ENCODE peak calls at places on chromosomes 11 and 22, in seven cellular contexts. S is CD8-positive, alpha-beta T cell; L is effector memory CD4-positive, alpha-beta T cell; X is uterus; K is CD4-positive, CD25-positive, alpha-beta regulatory T cell; M is fibroblast of lung; O is lower lobe of right lung. V is an unnamed sample. For H3K27me3, the result is how much of the 10 kb centered on the place peaks cover.

GRCh38 chr11:77967753-77968152 is 26.7 kb downstream of the INTS4 start:
- DNase-seq in S (no peak), L (no peak), X (no peak), K (no peak), M (no peak), O (no peak), V (no peak)

GRCh38 chr11:103927535-103927934 is 108.9 kb upstream of the DDI1 start:
- DNase-seq in S (no peak), L (no peak), X (no peak), K (no peak), M (no peak), O (no peak), V (no peak)

GRCh38 chr22:46657996-46658947 is 38.1 kb downstream of the GRAMD4 start:
- DNase-seq in S (no peak), L (no peak), X (no peak), K (no peak), M (no peak), O (no peak), V (no peak)

GRCh38 chr11:69674267-69674885 is 777 bp downstream of the LTO1 start:
- DNase-seq in S (no peak), L (no peak), X (no peak), K (peak), M (peak), O (no peak), V (no peak)

GRCh38 chr11:62905286-62905685 is 15.9 kb downstream of the CHRM1 start:
- DNase-seq in S (no peak), L (no peak), X (no peak), K (no peak), M (no peak), O (no peak), V (no peak)

GRCh38 chr11:123251656-123252344 is 56.8 kb upstream of the CLMP start:
- DNase-seq in S (no peak), L (no peak), X (peak), K (no peak), M (no peak), O (no peak), V (no peak)

GRCh38 chr11:131770801-131771200 is 400.4 kb downstream of the NTM start:
- DNase-seq in S (no peak), L (no peak), X (no peak), K (no peak), M (peak), O (no peak), V (no peak)

GRCh38 chr22:41596776-41597634 is 7.4 kb upstream of the PMM1 start:
- DNase-seq in S (peak), L (no peak), X (peak), K (peak), M (peak), O (peak), V (no peak)

GRCh38 chr11:27563201-27563600 is 56.6 kb upstream of the LIN7C start:
- DNase-seq in S (no peak), L (no peak), X (no peak), K (no peak), M (peak), O (no peak), V (no peak)

GRCh38 chr22:48049116-48049515 is 1286.7 kb downstream of the TBC1D22A start:
- DNase-seq in S (no peak), L (no peak), X (no peak), K (no peak), M (no peak), O (no peak), V (no peak)

GRCh38 chr11:12239396-12240298 is 129.3 kb downstream of the MICAL2 start:
- DNase-seq in S (no peak), L (no peak), X (no peak), K (no peak), M (peak), O (peak), V (no peak)

GRCh38 chr11:12242071-12242672 is 131.8 kb downstream of the MICAL2 start:
- DNase-seq in S (peak), L (no peak), X (no peak), K (peak), M (no peak), O (no peak), V (no peak)

GRCh38 chr22:42084874-42085273 is 5.4 kb downstream of the SMDT1 start:
- DNase-seq in S (no peak), L (no peak), X (no peak), K (no peak), M (no peak), O (no peak), V (no peak)

GRCh38 chr22:48706934-48707748 is 1120.5 kb downstream of the BRD1 start:
- DNase-seq in S (no peak), L (no peak), X (no peak), K (no peak), M (no peak), O (no peak), V (no peak)

GRCh38 chr22:35893698-35894097 is 134.9 kb downstream of the RBFOX2 start:
- DNase-seq in S (no peak), L (no peak), X (peak), K (no peak), M (no peak), O (no peak), V (no peak)

GRCh38 chr11:69531717-69532088 is 50.2 kb downstream of the LINC01488 start:
- DNase-seq in S (no peak), L (no peak), X (no peak), K (no peak), M (no peak), O (no peak), V (no peak)

GRCh38 chr11:14029971-14030531 is 67.5 kb downstream of the SPON1 start:
- DNase-seq in S (no peak), L (no peak), X (peak), K (no peak), M (peak), O (peak), V (peak)

GRCh38 chr22:42769238-42769573 is 48.5 kb upstream of the A4GALT start:
- DNase-seq in S (no peak), L (no peak), X (no peak), K (no peak), M (no peak), O (no peak), V (no peak)

GRCh38 chr11:79062814-79063762 is 377.7 kb downstream of the TENM4 start:
- DNase-seq in S (no peak), L (no peak), X (no peak), K (no peak), M (no peak), O (no peak), V (no peak)

GRCh38 chr11:76654980-76655379 is 15.6 kb downstream of the LRRC32 start:
- DNase-seq in S (no peak), L (no peak), X (no peak), K (no peak), M (no peak), O (no peak), V (no peak)

GRCh38 chr11:1163911-1164735 is 6.4 kb downstream of the MUC5AC start:
- DNase-seq in S (no peak), L (no peak), X (no peak), K (no peak), M (no peak), O (no peak), V (no peak)

GRCh38 chr11:65522640-65523322 is 2.1 kb upstream of the SCYL1 start:
- DNase-seq in S (no peak), L (no peak), X (no peak), K (peak), M (no peak), O (peak), V (no peak)

GRCh38 chr11:22634897-22635629 is 9.4 kb upstream of the FANCF start:
- DNase-seq in S (no peak), L (no peak), X (no peak), K (no peak), M (peak), O (no peak), V (no peak)

GRCh38 chr11:76194872-76195668 is 11.2 kb downstream of the WNT11 start:
- DNase-seq in S (no peak), L (no peak), X (no peak), K (no peak), M (no peak), O (no peak), V (no peak)

GRCh38 chr11:14582835-14583234 is 60.8 kb upstream of the PDE3B start:
- DNase-seq in S (no peak), L (no peak), X (no peak), K (no peak), M (no peak), O (no peak), V (no peak)

GRCh38 chr11:67412495-67413179 is 2.8 kb upstream of the CARNS1 start:
- DNase-seq in S (no peak), L (no peak), X (no peak), K (no peak), M (no peak), O (no peak), V (no peak)

GRCh38 chr22:30742291-30743256 is 47.9 kb downstream of the OSBP2 start:
- DNase-seq in S (no peak), L (no peak), X (no peak), K (peak), M (peak), O (no peak), V (no peak)

GRCh38 chr11:69041516-69041915 is 7.2 kb upstream of the TPCN2 start:
- DNase-seq in S (no peak), L (no peak), X (no peak), K (no peak), M (peak), O (no peak), V (no peak)

GRCh38 chr11:130945945-130946344 is 29.7 kb upstream of the SNX19 start:
- DNase-seq in S (no peak), L (no peak), X (peak), K (no peak), M (peak), O (no peak), V (peak)

GRCh38 chr11:64545605-64546004 is 45.4 kb upstream of the SLC22A12 start:
- DNase-seq in S (no peak), L (no peak), X (no peak), K (no peak), M (peak), O (peak), V (no peak)

GRCh38 chr22:26707581-26707980 is 50.2 kb downstream of the MIAT start:
- DNase-seq in S (no peak), L (no peak), X (no peak), K (no peak), M (peak), O (no peak), V (no peak)

GRCh38 chr22:36445158-36445668 is 36.2 kb downstream of the TXN2 start:
- DNase-seq in S (no peak), L (no peak), X (peak), K (no peak), M (peak), O (no peak), V (no peak)

GRCh38 chr22:46514592-46515207 is 22.7 kb downstream of the CELSR1 start:
- DNase-seq in S (no peak), L (no peak), X (no peak), K (no peak), M (peak), O (no peak), V (no peak)

GRCh38 chr22:30305906-30306628 is 16.8 kb upstream of the CASTOR1 start:
- DNase-seq in S (no peak), L (no peak), X (no peak), K (peak), M (no peak), O (no peak), V (no peak)

GRCh38 chr11:110032957-110033570 is 60.1 kb upstream of the ZC3H12C start:
- DNase-seq in S (no peak), L (no peak), X (no peak), K (no peak), M (no peak), O (no peak), V (no peak)

DNA sequence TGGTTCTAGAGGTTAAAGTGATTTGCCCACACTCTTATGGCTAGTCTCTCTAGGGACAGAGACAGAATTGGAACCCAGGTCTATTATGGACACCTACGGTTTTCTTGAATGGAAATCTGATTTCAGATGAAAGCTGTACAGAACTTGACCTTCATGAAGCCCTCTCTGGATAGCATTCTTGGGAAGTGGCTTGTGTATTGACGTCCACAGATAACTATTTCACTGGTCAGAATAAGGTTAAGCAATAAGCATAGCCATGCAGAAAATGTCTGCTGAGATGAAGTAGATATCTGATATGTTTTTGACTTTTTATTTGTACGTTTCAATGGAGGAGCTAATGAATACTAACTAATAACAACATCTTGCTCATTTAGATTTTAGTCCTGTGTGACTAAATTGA is 1.1 kb downstream of the TLCD5 start:
- DNase-seq in S (no peak), L (no peak), X (no peak), K (no peak), M (peak), O (no peak), V (no peak)
- H3K27ac ChIP-seq in S (no peak), L (no peak), X (peak), K (no peak), M (peak), O (peak), V (peak)

GRCh38 chr22:39662677-39663034 is 92.1 kb downstream of the CACNA1I start:
- DNase-seq in S (no peak), L (no peak), X (no peak), K (no peak), M (no peak), O (no peak), V (no peak)
- H3K27me3 ChIP-seq in S (under half), L (under half), X (under half), K (under half), M (under half), O (half or more), V (under half)

GRCh38 chr11:118209037-118209436 is 15.8 kb downstream of the JAML start:
- DNase-seq in S (no peak), L (no peak), X (no peak), K (no peak), M (no peak), O (no peak), V (no peak)

GRCh38 chr11:118207079-118207478 is 17.7 kb downstream of the JAML start:
- DNase-seq in S (no peak), L (no peak), X (no peak), K (no peak), M (no peak), O (no peak), V (no peak)

GRCh38 chr11:118206612-118207031 is 18.2 kb downstream of the JAML start:
- DNase-seq in S (no peak), L (no peak), X (no peak), K (no peak), M (no peak), O (peak), V (no peak)

GRCh38 chr11:118202599-118203422 is 22.0 kb downstream of the JAML start:
- DNase-seq in S (peak), L (peak), X (no peak), K (peak), M (no peak), O (no peak), V (no peak)

DNA sequence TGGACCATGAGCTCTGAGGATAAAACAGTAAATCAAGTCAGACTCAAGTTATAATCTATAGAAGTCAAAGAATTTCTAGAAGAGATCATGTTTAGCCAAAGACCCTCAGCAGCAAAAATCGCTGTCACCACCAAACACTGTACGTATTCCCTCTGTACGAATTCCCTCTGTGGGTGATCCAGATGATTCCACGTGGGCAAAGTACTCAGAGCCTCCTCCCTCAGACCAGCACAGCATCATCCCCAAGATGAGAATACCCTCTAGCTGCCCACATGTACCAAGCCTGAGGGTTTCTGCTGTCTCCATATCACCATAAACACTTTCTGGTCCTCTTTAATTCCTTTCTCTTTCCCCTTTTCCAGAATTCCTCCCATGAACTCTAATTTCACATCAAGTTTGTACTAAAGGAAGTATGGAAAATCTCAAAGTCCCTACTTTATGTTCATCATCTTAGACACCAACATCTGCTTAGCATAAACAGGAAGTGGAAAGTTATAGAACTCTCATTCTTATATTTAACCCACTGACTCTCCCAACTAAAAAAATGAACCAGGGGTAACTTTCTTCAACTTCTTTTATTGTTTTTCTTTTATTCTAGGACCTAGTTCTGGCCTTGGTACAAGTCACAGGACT is 18.7 kb downstream of the JAML start:
- DNase-seq in S (no peak), L (no peak), X (no peak), K (no peak), M (no peak), O (no peak), V (no peak)
- H3K27ac ChIP-seq in S (no peak), L (peak), X (peak), K (peak), M (no peak), O (peak), V (no peak)

GRCh38 chr22:44786136-44786535 is 33.8 kb downstream of the ARHGAP8 start:
- DNase-seq in S (no peak), L (no peak), X (no peak), K (no peak), M (no peak), O (no peak), V (no peak)
- H3K27me3 ChIP-seq in S (under half), L (under half), X (under half), K (under half), M (under half), O (under half), V (under half)

DNA sequence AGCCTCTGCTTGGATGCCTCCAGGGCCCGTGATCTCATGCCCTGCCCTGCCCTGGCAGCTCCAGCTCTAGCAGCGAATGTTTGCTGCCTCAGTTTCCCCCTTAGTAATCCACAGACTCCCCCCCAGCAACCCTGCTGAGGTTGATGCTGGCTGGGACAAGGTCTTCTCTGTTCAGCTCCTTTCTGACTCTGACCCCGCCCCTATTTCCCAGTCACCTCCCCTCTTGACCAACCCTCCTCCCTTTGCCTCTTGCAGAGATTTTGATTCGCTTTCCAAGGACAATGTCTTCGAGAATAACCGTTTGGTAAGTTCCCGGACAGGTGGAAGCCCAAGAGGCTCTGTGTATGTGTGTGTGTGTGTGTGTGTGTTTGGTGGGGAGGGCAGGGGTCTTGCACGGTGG is 5.6 kb downstream of the MICALL1 start:
- DNase-seq in S (no peak), L (no peak), X (no peak), K (no peak), M (no peak), O (no peak), V (no peak)
- H3K27ac ChIP-seq in S (no peak), L (no peak), X (peak), K (no peak), M (no peak), O (peak), V (no peak)

DNA sequence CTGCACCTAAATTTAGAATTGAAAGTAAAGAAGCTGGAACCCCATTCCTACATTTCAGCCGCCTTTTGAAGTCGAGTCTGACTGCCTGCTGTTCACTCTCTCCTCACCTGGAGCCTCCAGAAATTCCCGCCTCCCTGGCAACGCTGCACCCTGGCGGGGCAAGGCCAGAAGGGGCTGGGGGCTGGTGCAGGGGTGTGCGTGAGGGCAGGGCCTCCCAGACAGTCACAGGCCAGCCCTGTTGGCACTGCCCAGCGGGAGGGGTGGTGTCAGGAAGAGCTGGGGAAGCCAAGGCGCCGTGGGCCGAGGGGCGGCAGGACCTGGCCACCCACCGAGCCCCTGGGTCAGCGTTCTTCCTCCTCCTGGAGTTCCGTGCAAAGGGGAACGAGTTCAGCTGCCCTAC is 123.3 kb downstream of the KCNQ1OT1 start:
- DNase-seq in S (no peak), L (no peak), X (no peak), K (no peak), M (no peak), O (peak), V (no peak)
- H3K27me3 ChIP-seq in S (under half), L (under half), X (under half), K (under half), M (under half), O (under half), V (under half)